ENCODE peak calls at places on chromosomes 2 and 18, in seven cellular contexts. D is RWPE1, T is caudate nucleus, R is A549, A is ovary, X is uterus, G is GM23338. S is an unnamed sample.

GRCh38 chr2:151862688-151863087 is 34.5 kb upstream of the ARL5A start:
- DNase-seq in D (no peak), T (no peak), R (no peak), A (no peak), X (no peak), G (no peak), S (no peak)

GRCh38 chr2:105257981-105258380 is 16.4 kb downstream of the GPR45 start:
- DNase-seq in D (no peak), T (no peak), R (no peak), A (no peak), X (no peak), G (no peak), S (no peak)

GRCh38 chr18:13605477-13605876 is 120.9 kb downstream of the FAM210A start:
- DNase-seq in D (no peak), T (no peak), R (no peak), A (no peak), X (no peak), G (no peak), S (no peak)

GRCh38 chr2:45826889-45827635 is 175.6 kb downstream of the PRKCE start:
- DNase-seq in D (no peak), T (peak), R (no peak), A (no peak), X (peak), G (no peak), S (peak)

GRCh38 chr2:181461056-181461630 is 4.0 kb downstream of the ITGA4 start:
- DNase-seq in D (no peak), T (no peak), R (no peak), A (no peak), X (no peak), G (no peak), S (no peak)

GRCh38 chr2:214550774-214551173 is 139.9 kb downstream of the VWC2L start:
- DNase-seq in D (no peak), T (no peak), R (no peak), A (no peak), X (no peak), G (no peak), S (no peak)

GRCh38 chr2:112938904-112939303 is 27.9 kb downstream of the IL37 start:
- DNase-seq in D (peak), T (no peak), R (no peak), A (no peak), X (no peak), G (no peak), S (no peak)

GRCh38 chr2:166900700-166901099 is 12.4 kb downstream of the XIRP2 start:
- DNase-seq in D (peak), T (no peak), R (no peak), A (no peak), X (no peak), G (peak), S (no peak)

GRCh38 chr18:66317243-66318090 is 286.4 kb downstream of the CDH19 start:
- DNase-seq in D (no peak), T (no peak), R (no peak), A (no peak), X (no peak), G (peak), S (no peak)

GRCh38 chr2:146927080-146927714 is 917.6 kb upstream of the ACVR2A start:
- DNase-seq in D (peak), T (peak), R (no peak), A (peak), X (peak), G (peak), S (no peak)

GRCh38 chr18:35174093-35174731 is 66.6 kb upstream of the ZNF397 start:
- DNase-seq in D (no peak), T (peak), R (no peak), A (no peak), X (no peak), G (peak), S (no peak)

GRCh38 chr18:74163019-74163656 is 14.8 kb downstream of the TIMM21 start:
- DNase-seq in D (peak), T (no peak), R (no peak), A (no peak), X (no peak), G (no peak), S (no peak)

GRCh38 chr2:159116922-159117321 is 148.5 kb downstream of the TANC1 start:
- DNase-seq in D (no peak), T (no peak), R (no peak), A (no peak), X (no peak), G (no peak), S (no peak)

GRCh38 chr18:43278401-43278800 is 1.1 kb upstream of the SYT4 start:
- DNase-seq in D (no peak), T (no peak), R (no peak), A (no peak), X (no peak), G (no peak), S (no peak)

DNA sequence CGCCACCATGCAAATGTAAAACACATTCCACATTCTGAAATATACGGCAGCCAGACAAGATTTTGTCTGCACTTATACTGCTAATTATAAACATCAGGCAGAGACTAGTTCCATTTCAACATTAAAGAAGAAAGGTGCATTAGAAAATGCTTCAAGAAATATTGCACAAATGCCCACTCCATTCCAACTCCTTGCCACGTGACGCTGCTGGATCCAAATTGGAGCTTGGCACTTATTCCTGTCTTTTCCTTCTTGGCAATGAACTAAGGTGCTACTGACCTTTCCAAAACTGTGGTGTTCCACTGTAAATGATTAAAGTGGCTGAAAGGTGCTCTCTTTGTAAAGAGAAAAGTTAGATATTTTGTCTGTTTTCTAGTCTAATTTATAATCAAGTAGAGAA is 6.2 kb downstream of the COL6A3 start:
- DNase-seq in D (no peak), T (no peak), R (no peak), A (no peak), X (peak), G (no peak), S (no peak)
- H3K27ac ChIP-seq in D (no peak), T (no peak), R (no peak), A (peak), X (peak), G (no peak), S (peak)

DNA sequence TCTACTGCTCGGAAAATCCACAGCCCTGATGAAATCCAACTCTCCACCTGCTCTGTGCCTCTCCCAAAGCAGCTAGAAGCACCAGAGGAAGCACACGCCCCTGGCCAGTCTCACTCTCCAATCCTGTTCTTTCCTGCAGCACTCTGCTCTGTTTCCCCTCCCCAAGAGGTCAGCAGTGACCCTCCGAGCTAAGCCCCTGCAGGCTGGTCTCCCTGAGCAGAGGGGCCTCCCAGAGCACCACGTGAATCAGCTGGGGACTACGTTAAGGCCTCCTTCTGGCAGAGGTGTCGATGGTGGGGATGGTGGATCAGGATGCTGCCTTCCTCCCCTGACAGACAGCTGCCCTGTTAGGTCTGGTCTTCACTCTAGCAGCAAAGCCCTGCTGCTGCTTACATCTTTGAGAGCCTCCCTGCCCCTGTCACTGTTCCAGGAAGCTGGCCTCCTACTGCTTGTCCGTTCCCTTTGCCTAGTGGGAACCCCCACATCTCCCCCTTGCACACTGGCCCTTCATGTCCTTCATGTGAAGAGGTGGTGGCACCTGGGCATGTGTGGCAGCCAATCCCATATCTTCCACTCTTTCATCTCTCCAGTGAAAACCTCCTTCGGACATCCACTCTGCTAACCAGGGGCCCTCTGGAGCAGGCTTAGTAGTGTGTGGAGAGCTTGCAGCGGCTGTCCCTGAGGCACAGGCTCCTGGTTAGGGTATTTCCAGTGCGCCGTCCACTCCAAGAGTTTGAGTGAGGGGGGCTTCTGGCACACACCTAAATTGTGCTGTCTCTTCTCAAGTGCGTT is 307.5 kb upstream of the HS6ST1 start:
- DNase-seq in D (no peak), T (no peak), R (no peak), A (no peak), X (no peak), G (no peak), S (no peak)
- H3K27ac ChIP-seq in D (no peak), T (no peak), R (no peak), A (no peak), X (no peak), G (no peak), S (no peak)

DNA sequence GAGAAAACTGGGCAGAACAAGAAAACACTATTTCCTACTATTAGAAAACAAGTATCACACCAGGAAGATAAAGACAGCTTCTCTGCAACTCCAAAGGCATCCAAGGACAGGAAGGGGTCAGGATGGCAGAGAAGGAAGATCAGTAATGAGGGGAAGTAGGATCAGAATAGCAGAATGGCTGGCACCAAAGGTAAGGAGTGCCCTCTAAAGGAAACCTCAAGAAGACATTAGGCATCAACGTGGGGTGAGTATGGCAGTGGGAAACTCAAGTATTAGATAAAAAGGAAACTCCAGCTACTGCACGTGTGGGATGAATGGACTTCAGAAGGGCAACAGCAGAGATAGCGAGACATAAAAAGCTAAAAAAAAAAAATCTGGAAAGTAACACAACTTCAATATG is 25.9 kb downstream of the HDLBP start:
- DNase-seq in D (no peak), T (no peak), R (no peak), A (no peak), X (no peak), G (no peak), S (no peak)
- H3K27ac ChIP-seq in D (no peak), T (no peak), R (no peak), A (no peak), X (no peak), G (no peak), S (no peak)

GRCh38 chr2:28407976-28408690 is 15.5 kb downstream of the FOSL2 start:
- DNase-seq in D (no peak), T (no peak), R (no peak), A (no peak), X (no peak), G (no peak), S (no peak)
- H3K27ac ChIP-seq in D (peak), T (no peak), R (no peak), A (no peak), X (peak), G (no peak), S (no peak)

GRCh38 chr2:11539317-11540147 is 5.7 kb downstream of the GREB1 start:
- DNase-seq in D (no peak), T (no peak), R (no peak), A (peak), X (peak), G (peak), S (no peak)
- H3K27ac ChIP-seq in D (no peak), T (no peak), R (no peak), A (peak), X (peak), G (peak), S (no peak)

DNA sequence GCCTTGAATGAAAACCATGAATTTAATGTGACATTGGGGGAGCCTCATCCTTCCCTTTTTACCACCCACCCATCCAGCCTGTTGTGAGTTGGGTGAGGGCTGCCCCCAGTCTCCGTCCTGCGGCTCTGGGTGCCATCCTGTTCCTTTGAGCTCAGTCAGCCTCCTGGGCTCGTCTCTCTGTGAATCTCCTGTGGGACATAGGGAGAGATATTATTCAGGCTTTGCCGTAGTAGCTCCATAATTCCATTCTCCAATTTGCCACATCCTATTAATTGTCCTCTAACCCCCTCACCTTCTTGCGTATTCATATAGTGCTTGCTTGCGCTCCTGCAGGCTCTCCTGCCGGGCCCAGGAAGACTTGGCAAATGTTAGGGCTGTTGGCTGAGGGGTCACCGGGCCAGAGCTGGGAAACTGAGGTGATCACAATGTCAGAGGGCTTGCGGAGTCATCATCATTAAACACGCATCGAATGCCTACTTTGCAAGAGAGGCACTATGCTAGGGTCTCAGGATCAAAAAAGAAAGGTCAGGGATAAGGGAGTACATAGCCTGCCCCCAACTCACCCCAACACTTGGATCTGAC is 709 bp upstream of the DQX1 start:
- DNase-seq in D (no peak), T (no peak), R (no peak), A (no peak), X (no peak), G (no peak), S (no peak)
- H3K27ac ChIP-seq in D (peak), T (no peak), R (no peak), A (no peak), X (no peak), G (no peak), S (no peak)

GRCh38 chr2:197108758-197109157 is 182.3 kb upstream of the PGAP1 start:
- DNase-seq in D (no peak), T (peak), R (no peak), A (no peak), X (peak), G (no peak), S (peak)

GRCh38 chr2:197103363-197103762 is 176.9 kb upstream of the PGAP1 start:
- DNase-seq in D (no peak), T (no peak), R (no peak), A (no peak), X (no peak), G (no peak), S (no peak)

GRCh38 chr2:197107291-197108269 is 181.1 kb upstream of the PGAP1 start:
- DNase-seq in D (no peak), T (no peak), R (no peak), A (no peak), X (peak), G (peak), S (peak)

GRCh38 chr2:197113221-197113831 is 186.8 kb upstream of the PGAP1 start:
- DNase-seq in D (peak), T (no peak), R (peak), A (no peak), X (no peak), G (peak), S (no peak)

DNA sequence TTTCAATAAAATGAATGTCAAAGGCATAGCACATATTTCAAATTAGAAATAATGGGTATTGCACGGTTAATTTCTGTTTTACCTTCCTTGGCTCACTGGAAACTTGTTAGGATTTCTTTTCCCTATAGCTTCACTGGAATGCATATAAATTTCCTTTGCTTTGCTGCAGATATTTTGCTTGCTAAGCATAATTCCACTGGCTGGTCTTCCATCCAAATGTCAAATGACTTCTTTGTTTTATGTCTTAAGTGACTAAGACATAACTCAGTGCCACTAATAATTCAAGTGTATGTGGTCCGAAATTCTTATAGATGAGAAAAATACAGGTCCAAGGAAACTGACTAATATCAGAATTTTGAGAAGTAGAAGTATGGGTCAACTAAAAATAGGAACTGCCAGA is 182.8 kb upstream of the PGAP1 start:
- DNase-seq in D (no peak), T (no peak), R (no peak), A (no peak), X (no peak), G (no peak), S (no peak)
- H3K27ac ChIP-seq in D (no peak), T (peak), R (no peak), A (no peak), X (peak), G (no peak), S (peak)

GRCh38 chr2:43610361-43610760 is 14.5 kb upstream of the THADA start:
- DNase-seq in D (no peak), T (no peak), R (no peak), A (no peak), X (no peak), G (no peak), S (no peak)

GRCh38 chr2:43616967-43617366 is 20.1 kb upstream of the PLEKHH2 start:
- DNase-seq in D (no peak), T (no peak), R (no peak), A (no peak), X (no peak), G (no peak), S (no peak)

GRCh38 chr2:43609304-43609883 is 13.6 kb upstream of the THADA start:
- DNase-seq in D (peak), T (no peak), R (peak), A (no peak), X (no peak), G (peak), S (no peak)

GRCh38 chr2:43612944-43613343 is 17.1 kb upstream of the THADA start:
- DNase-seq in D (no peak), T (no peak), R (no peak), A (no peak), X (peak), G (no peak), S (no peak)

DNA sequence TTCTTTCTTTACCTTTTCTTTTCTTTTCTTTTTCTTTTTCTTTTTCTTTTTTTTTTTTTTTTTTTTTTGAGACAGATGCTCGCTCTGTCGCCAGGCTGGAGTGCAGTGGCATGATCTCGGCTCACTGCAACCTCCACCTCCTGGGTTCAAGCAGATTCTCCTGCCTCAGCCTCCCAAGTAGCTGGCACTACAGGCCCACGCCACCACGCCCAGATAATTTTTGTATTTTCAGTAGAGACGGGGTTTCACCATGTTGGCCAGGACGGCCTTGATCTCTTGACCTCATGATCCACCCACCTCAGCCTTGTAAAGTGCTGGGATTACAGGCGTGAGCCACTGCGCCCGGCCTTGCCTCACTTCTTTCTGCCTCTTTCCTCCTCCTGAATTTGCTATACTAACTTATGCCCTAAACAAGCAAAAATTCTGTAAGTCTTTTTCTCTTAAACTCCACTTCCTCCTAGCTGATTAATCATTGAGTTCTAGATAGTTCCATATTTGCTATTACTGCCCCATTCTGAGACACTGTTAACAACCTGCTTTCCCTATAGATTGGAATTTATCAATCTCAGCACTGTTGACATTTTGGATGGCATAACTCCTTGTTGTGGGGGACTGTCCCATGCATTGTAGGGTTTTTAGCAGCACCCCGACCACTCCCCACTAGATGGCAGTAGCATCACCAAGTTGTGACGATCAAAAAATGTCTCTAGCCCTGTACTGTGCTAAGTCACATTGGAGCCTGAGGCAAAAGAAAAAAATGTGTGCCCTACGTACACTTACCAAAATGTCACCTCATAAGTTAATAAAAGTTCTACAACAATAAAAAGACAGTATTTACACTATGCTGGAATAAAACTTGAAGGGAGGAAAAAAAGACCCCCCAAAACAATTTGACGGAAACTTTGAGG is 16.4 kb upstream of the THADA start:
- DNase-seq in D (peak), T (peak), R (peak), A (peak), X (peak), G (peak), S (peak)
- H3K27ac ChIP-seq in D (no peak), T (no peak), R (peak), A (no peak), X (peak), G (no peak), S (no peak)

DNA sequence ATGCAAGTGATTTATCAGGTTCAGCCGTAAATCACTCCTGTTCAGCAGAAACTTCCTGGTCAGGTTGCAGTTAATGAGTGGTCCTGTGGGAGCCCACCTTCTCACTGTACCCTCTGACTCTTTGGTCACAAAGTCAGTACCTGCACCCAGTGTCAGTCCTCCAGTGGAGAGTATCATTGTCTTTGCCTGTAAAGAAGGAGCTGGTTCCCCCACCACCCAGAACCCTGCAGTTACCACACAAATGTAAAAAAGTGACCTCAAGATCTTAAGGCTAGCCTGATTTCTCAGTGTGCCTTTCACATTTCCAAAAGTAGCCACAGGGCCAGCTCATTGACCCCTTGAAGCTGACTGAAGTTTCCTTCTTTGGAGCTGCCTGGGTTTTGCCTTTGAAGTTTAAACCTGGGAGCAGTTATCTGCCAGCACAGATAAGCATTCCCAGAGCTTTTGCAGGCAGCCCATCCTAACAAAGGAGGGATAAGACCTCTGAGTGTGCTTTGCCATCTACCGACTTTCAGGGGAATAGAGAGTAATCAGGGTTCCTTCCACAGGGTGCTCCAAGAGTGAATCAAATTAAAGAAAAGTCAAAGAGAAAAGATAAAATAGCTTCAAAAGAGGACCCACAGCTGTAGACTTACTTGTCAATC is 725.2 kb downstream of the CPS1 start:
- DNase-seq in D (no peak), T (no peak), R (no peak), A (no peak), X (no peak), G (peak), S (no peak)
- H3K27ac ChIP-seq in D (no peak), T (no peak), R (no peak), A (no peak), X (no peak), G (no peak), S (no peak)